ENCODE peak calls at places on chromosome 20, in four cellular contexts. S is MM.1S, L is GM10248, I is mucosa of descending colon. F is an unnamed sample.
A peak's percentile ranks its signal among the peaks of the same experiment; 100 is the strongest.

GRCh38 chr20:59087829-59088433 is 45.3 kb upstream of the PRELID3B start:
- DNase-seq in S (peak; percentile 58), L (peak; percentile 67), I (peak; percentile 96), F (peak; percentile 97)

GRCh38 chr20:61371501-61372150 is 119.6 kb downstream of the CDH4 start:
- DNase-seq in S (no peak), L (no peak), I (no peak), F (no peak)

GRCh38 chr20:56808732-56809131 is 179.6 kb downstream of the TFAP2C start:
- DNase-seq in S (no peak), L (no peak), I (peak; percentile 47), F (peak; percentile 49)

GRCh38 chr20:57703013-57703412 is 6.8 kb downstream of the PMEPA1 start:
- DNase-seq in S (peak; percentile 5), L (no peak), I (no peak), F (no peak)

GRCh38 chr20:49938173-49939163 is 2.3 kb downstream of the RNF114 start:
- DNase-seq in S (no peak), L (no peak), I (peak; percentile 62), F (peak; percentile 90)

GRCh38 chr20:325889-326644 is 715 bp downstream of the SOX12 start:
- DNase-seq in S (peak; percentile 49), L (peak; percentile 66), I (peak; percentile 64), F (peak; percentile 91)

GRCh38 chr20:38177201-38177600 is 12.1 kb upstream of the TGM2 start:
- DNase-seq in S (no peak), L (no peak), I (no peak), F (no peak)

GRCh38 chr20:6613280-6613861 is 154.1 kb upstream of the BMP2 start:
- DNase-seq in S (no peak), L (no peak), I (no peak), F (no peak)

GRCh38 chr20:50041238-50041915 is 58.6 kb downstream of the SNAI1 start:
- DNase-seq in S (peak; percentile 15), L (peak; percentile 59), I (no peak), F (no peak)

GRCh38 chr20:38186788-38187221 is 21.7 kb upstream of the TGM2 start:
- DNase-seq in S (no peak), L (no peak), I (no peak), F (no peak)

GRCh38 chr20:51531141-51531710 is 11.3 kb downstream of the NFATC2 start:
- DNase-seq in S (no peak), L (peak; percentile 71), I (no peak), F (no peak)

GRCh38 chr20:29878281-29878741 is 1379.2 kb upstream of the DEFB115 start:
- DNase-seq in S (no peak), L (peak; percentile 17), I (no peak), F (no peak)

GRCh38 chr20:8782804-8783203 is 286.1 kb upstream of the PLCB4 start:
- DNase-seq in S (no peak), L (no peak), I (no peak), F (no peak)

GRCh38 chr20:59123677-59124060 is 40.0 kb upstream of the ZNF831 start:
- DNase-seq in S (no peak), L (no peak), I (no peak), F (no peak)

GRCh38 chr20:11454966-11455799 is 462.5 kb upstream of the BTBD3 start:
- DNase-seq in S (no peak), L (peak; percentile 14), I (peak; percentile 30), F (no peak)

GRCh38 chr20:62623488-62624324 is 18.6 kb upstream of the SLCO4A1 start:
- DNase-seq in S (peak; percentile 90), L (peak; percentile 99), I (peak; percentile 98), F (peak; percentile 96)

GRCh38 chr20:3661836-3662665 is 1.1 kb downstream of the GFRA4 start:
- DNase-seq in S (no peak), L (no peak), I (no peak), F (no peak)

GRCh38 chr20:37649017-37649416 is 44.8 kb upstream of the CTNNBL1 start:
- DNase-seq in S (no peak), L (no peak), I (no peak), F (no peak)

GRCh38 chr20:23659989-23660837 is 22.5 kb upstream of the CST3 start:
- DNase-seq in S (no peak), L (no peak), I (no peak), F (no peak)

GRCh38 chr20:32893878-32894483 is 35.3 kb downstream of the EFCAB8 start:
- DNase-seq in S (no peak), L (peak; percentile 57), I (peak; percentile 3), F (no peak)

GRCh38 chr20:64024141-64024990 is 11.6 kb upstream of the C20orf204 start:
- DNase-seq in S (no peak), L (no peak), I (peak; percentile 55), F (no peak)

GRCh38 chr20:56111951-56112730 is 106.8 kb upstream of the CBLN4 start:
- DNase-seq in S (no peak), L (no peak), I (no peak), F (no peak)

GRCh38 chr20:61670274-61670673 is 395.4 kb downstream of the TAF4 start:
- DNase-seq in S (no peak), L (no peak), I (no peak), F (no peak)

GRCh38 chr20:51428451-51429143 is 113.9 kb downstream of the NFATC2 start:
- DNase-seq in S (no peak), L (no peak), I (no peak), F (no peak)

GRCh38 chr20:45945678-45946148 is 11.2 kb downstream of the PCIF1 start:
- DNase-seq in S (no peak), L (no peak), I (no peak), F (no peak)

GRCh38 chr20:47605673-47606413 is 104.2 kb downstream of the NCOA3 start:
- DNase-seq in S (no peak), L (no peak), I (no peak), F (no peak)

GRCh38 chr20:8853805-8854338 is 215.0 kb upstream of the PLCB4 start:
- DNase-seq in S (peak; percentile 60), L (peak; percentile 46), I (peak; percentile 42), F (no peak)

GRCh38 chr20:62651285-62652021 is 9.2 kb downstream of the SLCO4A1 start:
- DNase-seq in S (peak; percentile 96), L (peak; percentile 87), I (peak; percentile 84), F (peak; percentile 75)

GRCh38 chr20:8246153-8246552 is 114.1 kb downstream of the PLCB1 start:
- DNase-seq in S (no peak), L (no peak), I (no peak), F (no peak)

GRCh38 chr20:58140787-58141396 is 87.6 kb downstream of the ANKRD60 start:
- DNase-seq in S (no peak), L (no peak), I (no peak), F (peak; percentile 78)

GRCh38 chr20:6008254-6008653 is 45.6 kb downstream of the LRRN4 start:
- DNase-seq in S (no peak), L (no peak), I (peak; percentile 13), F (peak; percentile 87)

GRCh38 chr20:39623584-39624234 is 661.6 kb downstream of the DHX35 start:
- DNase-seq in S (no peak), L (no peak), I (no peak), F (peak; percentile 30)

DNA sequence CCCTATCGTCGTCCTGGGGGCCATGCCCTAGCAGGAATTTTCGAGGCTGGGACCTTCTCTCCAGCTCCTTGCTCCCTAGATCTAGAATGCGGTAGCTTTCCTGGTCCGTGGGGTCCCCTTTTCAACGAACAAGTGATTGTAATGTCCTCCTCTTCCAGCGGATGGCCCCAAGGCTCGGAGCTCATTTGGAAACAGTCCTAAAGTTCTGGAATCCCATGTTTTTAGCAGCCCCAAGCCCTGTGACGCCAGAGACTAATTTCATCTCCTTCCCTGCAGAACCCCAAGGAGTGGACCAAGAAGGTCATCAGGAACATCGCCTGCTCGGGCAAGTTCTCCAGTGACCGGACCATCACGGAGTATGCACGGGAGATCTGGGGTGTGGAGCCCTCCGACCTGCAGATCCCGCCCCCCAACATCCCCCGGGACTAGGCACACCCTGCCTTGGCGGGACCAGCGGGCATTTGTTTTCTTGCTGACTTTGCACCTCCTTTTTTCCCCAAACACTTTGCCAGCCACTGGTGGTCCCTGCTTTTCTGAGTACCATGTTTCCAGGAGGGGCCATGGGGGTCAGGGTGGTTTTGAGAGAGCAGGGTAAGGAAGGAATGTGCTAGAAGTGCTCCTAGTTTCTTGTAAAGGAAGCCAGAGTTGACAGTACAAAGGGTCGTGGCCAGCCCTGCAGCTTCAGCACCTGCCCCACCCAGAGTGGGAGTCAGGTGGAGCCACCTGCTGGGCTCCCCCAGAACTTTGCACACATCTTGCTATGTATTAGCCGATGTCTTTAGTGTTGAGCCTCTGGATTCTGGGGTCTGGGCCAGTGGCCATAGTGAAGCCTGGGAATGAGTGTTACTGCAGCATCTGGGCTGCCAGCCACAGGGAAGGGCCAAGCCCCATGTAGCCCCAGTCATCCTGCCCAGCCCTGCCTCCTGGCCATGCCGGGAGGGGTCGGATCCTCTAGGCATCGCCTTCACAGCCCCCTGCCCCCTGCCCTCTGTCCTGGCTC is 48.5 kb downstream of the PYGB start:
- DNase-seq in S (peak; percentile 75), L (peak; percentile 59), I (peak; percentile 42), F (no peak)
- TF ChIP-seq CTCF in S (peak; percentile 74), L (peak; percentile 22), I (no peak), F (no peak)

GRCh38 chr20:36399147-36399968 is 93.2 kb downstream of the DLGAP4 start:
- DNase-seq in S (peak; percentile 79), L (peak; percentile 68), I (peak; percentile 33), F (no peak)
- TF ChIP-seq CTCF in S (peak; percentile 81), L (peak; percentile 46), I (no peak), F (no peak)

GRCh38 chr20:18271160-18271559 is 17.2 kb upstream of the ZNF133 start:
- DNase-seq in S (no peak), L (no peak), I (no peak), F (no peak)

GRCh38 chr20:18273738-18274137 is 14.6 kb upstream of the ZNF133 start:
- DNase-seq in S (no peak), L (no peak), I (no peak), F (no peak)

GRCh38 chr20:18267815-18268214 is 20.5 kb upstream of the ZNF133 start:
- DNase-seq in S (no peak), L (no peak), I (no peak), F (no peak)

GRCh38 chr20:18276821-18277220 is 11.5 kb upstream of the ZNF133 start:
- DNase-seq in S (peak; percentile 69), L (peak; percentile 65), I (peak; percentile 85), F (no peak)

GRCh38 chr20:18272451-18272850 is 15.9 kb upstream of the ZNF133 start:
- DNase-seq in S (no peak), L (no peak), I (no peak), F (no peak)
- TF ChIP-seq CTCF in S (peak; percentile 8), L (no peak), I (no peak), F (no peak)

DNA sequence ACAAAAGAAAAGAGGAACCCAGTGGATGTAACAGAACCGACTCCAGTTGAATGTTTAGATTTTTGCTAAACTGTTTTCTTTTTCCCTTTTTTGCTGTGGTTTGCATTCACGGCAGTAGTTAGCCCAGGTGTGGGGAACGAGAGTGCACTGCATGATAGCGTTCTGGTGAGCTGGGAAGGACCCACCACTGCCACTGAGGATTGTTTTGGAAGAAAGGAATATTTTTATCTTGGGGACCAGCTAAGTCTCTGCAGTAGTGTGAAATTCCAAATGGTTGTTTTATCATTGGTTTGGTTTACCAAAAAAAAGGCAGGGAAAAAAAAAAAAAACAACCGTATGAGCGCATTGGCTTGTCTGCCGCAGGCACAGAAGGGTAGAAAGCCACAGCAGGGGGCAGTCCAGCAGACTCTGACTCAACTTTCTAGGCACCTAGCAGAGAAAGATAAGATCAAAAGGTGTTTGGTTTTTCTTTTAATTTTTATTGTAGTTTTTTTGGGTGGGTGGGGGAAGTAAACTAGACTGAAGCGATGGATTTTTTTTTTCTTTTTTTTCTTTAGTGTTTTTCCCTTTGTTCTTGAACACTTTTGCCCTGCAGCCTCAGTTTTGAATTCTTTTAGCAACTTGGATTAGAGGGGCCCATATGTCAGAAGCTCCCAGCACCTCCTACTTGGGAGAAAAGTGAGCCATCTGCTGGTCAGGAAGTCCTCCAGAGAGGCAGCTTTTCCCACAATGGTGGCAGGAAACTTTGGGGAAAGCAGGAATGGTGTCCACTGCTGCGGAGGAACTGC is 13.5 kb upstream of the RAB5IF start:
- DNase-seq in S (no peak), L (no peak), I (peak; percentile 35), F (no peak)
- TF ChIP-seq CTCF in S (no peak), L (peak; percentile 49), I (no peak), F (no peak)

F was measured in lower leg skin.